ENCODE peak calls at places on chromosomes 6 and 20, in seven cellular contexts. J, E, B, Z, T, W and P are unnamed samples.

GRCh38 chr20:32358632-32358882 is 426 bp downstream of the ASXL1 start:
- DNase-seq in Z (no peak), W (no peak), J (no peak), B (no peak), T (no peak), E (no peak), P (no peak)

GRCh38 chr20:48776306-48776705 is 51.5 kb downstream of the PREX1 start:
- DNase-seq in E (no peak), W (no peak), J (peak; percentile 50), B (no peak), Z (no peak), T (no peak), P (peak; percentile 90)

GRCh38 chr20:1524004-1524403 is 32.8 kb upstream of the SIRPB2 start:
- DNase-seq in W (no peak), T (peak; percentile 92), J (no peak), B (no peak), E (no peak), Z (no peak), P (no peak)

GRCh38 chr20:42432931-42433330 is 756.8 kb downstream of the PTPRT start:
- DNase-seq in E (no peak), T (no peak), Z (no peak), B (no peak), J (no peak), W (no peak), P (no peak)

GRCh38 chr6:170089937-170090335 is 200.9 kb downstream of the DLL1 start:
- DNase-seq in W (no peak), E (no peak), J (no peak), B (no peak), T (no peak), Z (no peak), P (no peak)

GRCh38 chr6:118495639-118496296 is 52.3 kb upstream of the PLN start:
- DNase-seq in B (no peak), T (no peak), Z (no peak), W (no peak), E (no peak), J (no peak), P (no peak)

GRCh38 chr20:59028812-59029211 is 3.3 kb downstream of the ATP5F1E start:
- DNase-seq in W (no peak), T (no peak), E (no peak), J (no peak), Z (no peak), B (no peak), P (no peak)

GRCh38 chr20:50152394-50153152 is 950 bp downstream of the PEDS1 start:
- DNase-seq in T (peak; percentile 23), B (no peak), J (no peak), W (no peak), E (no peak), Z (no peak), P (no peak)

GRCh38 chr20:50328996-50329898 is 138.6 kb downstream of the CEBPB start:
- DNase-seq in T (no peak), W (no peak), Z (no peak), B (no peak), J (no peak), E (no peak), P (no peak)

GRCh38 chr6:23446394-23447001 is 679.5 kb upstream of the NRSN1 start:
- DNase-seq in E (no peak), Z (peak; percentile 12), T (no peak), B (peak; percentile 5), J (peak; percentile 76), W (no peak), P (peak; percentile 47)

GRCh38 chr20:62120990-62121775 is 1.1 kb upstream of the LSM14B start:
- DNase-seq in Z (no peak), E (no peak), W (no peak), T (no peak), B (no peak), J (peak; percentile 67), P (no peak)

GRCh38 chr20:32582659-32583580 is 2.2 kb downstream of the NOL4L start:
- DNase-seq in Z (peak; percentile 50), J (peak; percentile 45), W (no peak), B (no peak), E (no peak), T (peak; percentile 32), P (peak; percentile 64)

GRCh38 chr20:3313681-3314080 is 74.7 kb upstream of the SLC4A11 start:
- DNase-seq in E (no peak), J (no peak), W (no peak), B (no peak), Z (no peak), T (peak; percentile 18), P (no peak)

GRCh38 chr6:25448965-25449538 is 169.9 kb downstream of the CARMIL1 start:
- DNase-seq in J (no peak), Z (no peak), W (no peak), T (peak; percentile 28), E (no peak), B (no peak), P (no peak)

GRCh38 chr6:19410477-19410876 is 426.7 kb upstream of the ID4 start:
- DNase-seq in J (no peak), B (peak; percentile 47), Z (no peak), E (no peak), W (no peak), T (no peak), P (peak; percentile 10)

GRCh38 chr6:2132416-2132815 is 113.0 kb downstream of the GMDS start:
- DNase-seq in B (no peak), E (no peak), T (no peak), J (no peak), Z (no peak), W (no peak), P (no peak)

GRCh38 chr20:58691405-58691772 is 1.2 kb upstream of the NPEPL1 start:
- DNase-seq in E (no peak), B (no peak), J (no peak), T (no peak), W (no peak), Z (no peak), P (no peak)

GRCh38 chr6:111231078-111231435 is 143.8 kb downstream of the SLC16A10 start:
- DNase-seq in J (no peak), E (no peak), T (no peak), W (no peak), Z (no peak), B (no peak), P (no peak)

GRCh38 chr20:6007094-6007528 is 46.7 kb downstream of the LRRN4 start:
- DNase-seq in W (no peak), Z (no peak), E (no peak), J (no peak), B (no peak), T (peak; percentile 21), P (no peak)

GRCh38 chr6:149334682-149335160 is 17.2 kb downstream of the TAB2 start:
- DNase-seq in W (no peak), J (no peak), B (peak; percentile 24), Z (no peak), E (no peak), T (no peak), P (peak; percentile 62)

GRCh38 chr6:110422444-110422822 is 7.1 kb upstream of the DDO start:
- DNase-seq in T (peak; percentile 32), B (no peak), E (no peak), J (no peak), W (no peak), Z (no peak), P (no peak)

GRCh38 chr20:46044896-46045295 is 15.9 kb downstream of the SLC12A5 start:
- DNase-seq in Z (no peak), E (no peak), W (no peak), T (no peak), J (no peak), B (no peak), P (no peak)

GRCh38 chr6:150150458-150150820 is 7.6 kb downstream of the PPP1R14C start:
- DNase-seq in T (no peak), Z (no peak), B (no peak), W (no peak), E (no peak), J (no peak), P (no peak)

GRCh38 chr6:39819676-39820075 is 27.5 kb downstream of the DAAM2 start:
- DNase-seq in W (no peak), E (no peak), J (no peak), T (no peak), Z (no peak), B (no peak), P (no peak)

GRCh38 chr6:115681978-115682775 is 378.5 kb downstream of the FRK start:
- DNase-seq in W (no peak), E (no peak), J (no peak), T (no peak), Z (no peak), B (no peak), P (no peak)

GRCh38 chr20:879626-880025 is 36.5 kb downstream of the ANGPT4 start:
- DNase-seq in B (no peak), Z (no peak), T (no peak), E (no peak), W (no peak), J (no peak), P (no peak)

GRCh38 chr20:19970256-19970765 is 46.9 kb upstream of the NAA20 start:
- DNase-seq in E (no peak), Z (no peak), J (no peak), T (no peak), W (no peak), B (no peak), P (no peak)

GRCh38 chr20:11186301-11187008 is 512.7 kb upstream of the JAG1 start:
- DNase-seq in B (no peak), Z (no peak), W (no peak), T (no peak), E (no peak), J (no peak), P (no peak)

GRCh38 chr6:36762123-36762522 is 64.5 kb downstream of the RAB44 start:
- DNase-seq in J (no peak), E (no peak), Z (no peak), W (no peak), B (no peak), T (no peak), P (no peak)

GRCh38 chr6:53294095-53294494 is 54.7 kb downstream of the ELOVL5 start:
- DNase-seq in B (peak; percentile 18), Z (peak; percentile 43), E (no peak), W (no peak), J (no peak), T (peak; percentile 38), P (peak; percentile 23)

GRCh38 chr6:12593720-12594540 is 122.6 kb upstream of the PHACTR1 start:
- DNase-seq in W (no peak), E (no peak), B (no peak), J (no peak), Z (no peak), T (no peak), P (no peak)

GRCh38 chr6:145189836-145190235 is 545.5 kb downstream of the EPM2A start:
- DNase-seq in B (no peak), Z (no peak), J (no peak), E (no peak), W (no peak), T (no peak), P (no peak)

GRCh38 chr6:160036331-160036695 is 67.4 kb downstream of the IGF2R start:
- DNase-seq in E (no peak), T (no peak), Z (no peak), J (no peak), B (no peak), W (no peak), P (no peak)

GRCh38 chr6:29071831-29072723 is 15.0 kb downstream of the OR2B3 start:
- DNase-seq in J (no peak), W (no peak), B (peak; percentile 41), T (peak; percentile 26), Z (peak; percentile 75), E (no peak), P (peak; percentile 44)

GRCh38 chr6:152053332-152053731 is 245.8 kb downstream of the ESR1 start:
- DNase-seq in E (no peak), J (no peak), W (no peak), T (no peak), Z (no peak), B (no peak), P (no peak)

GRCh38 chr6:16982827-16983226 is 119.0 kb upstream of the STMND1 start:
- DNase-seq in E (no peak), Z (no peak), T (no peak), B (no peak), W (no peak), J (no peak), P (peak; percentile 76)